ENCODE peak calls at places on chromosomes 11 and 22, in seven cellular contexts. One of them, this sample, is unnamed.

GRCh38 chr22:22737590-22737989 is 93.2 kb downstream of the GGTLC2 start:
- DNase-seq in aorta: no peak
- DNase-seq in mesendoderm: no peak
- DNase-seq in M059J: no peak
- DNase-seq in heart left ventricle: no peak
- DNase-seq in activated naive CD8-positive, alpha-beta T cell treated with anti-CD3 and anti-CD28 coated beads, Interleukin-2, amount 10 ng/mL, durations not matched to agents 7 days and 5 days: no peak
- DNase-seq in NCI-H1694: no peak
- DNase-seq in this sample: no peak

GRCh38 chr11:76661835-76662434 is 8.6 kb downstream of the LRRC32 start:
- DNase-seq in aorta: no peak
- DNase-seq in mesendoderm: no peak
- DNase-seq in M059J: no peak
- DNase-seq in heart left ventricle: no peak
- DNase-seq in activated naive CD8-positive, alpha-beta T cell treated with anti-CD3 and anti-CD28 coated beads, Interleukin-2, amount 10 ng/mL, durations not matched to agents 7 days and 5 days: no peak
- DNase-seq in NCI-H1694: no peak
- DNase-seq in this sample: no peak

GRCh38 chr11:61509058-61510029 is 795 bp downstream of the LRRC10B start:
- DNase-seq in aorta: peak
- DNase-seq in mesendoderm: peak
- DNase-seq in M059J: peak
- DNase-seq in heart left ventricle: peak
- DNase-seq in activated naive CD8-positive, alpha-beta T cell treated with anti-CD3 and anti-CD28 coated beads, Interleukin-2, amount 10 ng/mL, durations not matched to agents 7 days and 5 days: peak
- DNase-seq in NCI-H1694: peak
- DNase-seq in this sample: peak

GRCh38 chr22:35397095-35397904 is 2.6 kb upstream of the MCM5 start:
- DNase-seq in aorta: no peak
- DNase-seq in mesendoderm: peak
- DNase-seq in M059J: peak
- DNase-seq in heart left ventricle: no peak
- DNase-seq in activated naive CD8-positive, alpha-beta T cell treated with anti-CD3 and anti-CD28 coated beads, Interleukin-2, amount 10 ng/mL, durations not matched to agents 7 days and 5 days: no peak
- DNase-seq in NCI-H1694: no peak
- DNase-seq in this sample: no peak

GRCh38 chr22:33569547-33569946 is 350.7 kb downstream of the LARGE1 start:
- DNase-seq in aorta: no peak
- DNase-seq in mesendoderm: peak
- DNase-seq in M059J: no peak
- DNase-seq in heart left ventricle: no peak
- DNase-seq in activated naive CD8-positive, alpha-beta T cell treated with anti-CD3 and anti-CD28 coated beads, Interleukin-2, amount 10 ng/mL, durations not matched to agents 7 days and 5 days: no peak
- DNase-seq in NCI-H1694: no peak
- DNase-seq in this sample: no peak

GRCh38 chr11:121961228-121961860 is 154.7 kb downstream of the BLID start:
- DNase-seq in aorta: no peak
- DNase-seq in mesendoderm: no peak
- DNase-seq in M059J: no peak
- DNase-seq in heart left ventricle: no peak
- DNase-seq in activated naive CD8-positive, alpha-beta T cell treated with anti-CD3 and anti-CD28 coated beads, Interleukin-2, amount 10 ng/mL, durations not matched to agents 7 days and 5 days: no peak
- DNase-seq in NCI-H1694: no peak
- DNase-seq in this sample: no peak

GRCh38 chr11:126311464-126312291 is 7.8 kb downstream of the DCPS start:
- DNase-seq in aorta: no peak
- DNase-seq in mesendoderm: no peak
- DNase-seq in M059J: no peak
- DNase-seq in heart left ventricle: no peak
- DNase-seq in activated naive CD8-positive, alpha-beta T cell treated with anti-CD3 and anti-CD28 coated beads, Interleukin-2, amount 10 ng/mL, durations not matched to agents 7 days and 5 days: no peak
- DNase-seq in NCI-H1694: no peak
- DNase-seq in this sample: no peak

GRCh38 chr11:120132645-120133185 is 5.2 kb downstream of the TRIM29 start:
- DNase-seq in aorta: peak
- DNase-seq in mesendoderm: no peak
- DNase-seq in M059J: no peak
- DNase-seq in heart left ventricle: peak
- DNase-seq in activated naive CD8-positive, alpha-beta T cell treated with anti-CD3 and anti-CD28 coated beads, Interleukin-2, amount 10 ng/mL, durations not matched to agents 7 days and 5 days: peak
- DNase-seq in NCI-H1694: no peak
- DNase-seq in this sample: no peak

GRCh38 chr11:114166897-114167323 is 107.4 kb downstream of the ZBTB16 start:
- DNase-seq in aorta: no peak
- DNase-seq in mesendoderm: no peak
- DNase-seq in M059J: peak
- DNase-seq in heart left ventricle: no peak
- DNase-seq in activated naive CD8-positive, alpha-beta T cell treated with anti-CD3 and anti-CD28 coated beads, Interleukin-2, amount 10 ng/mL, durations not matched to agents 7 days and 5 days: no peak
- DNase-seq in NCI-H1694: peak
- DNase-seq in this sample: peak

GRCh38 chr22:44486538-44486937 is 11.5 kb downstream of the RTL6 start:
- DNase-seq in aorta: no peak
- DNase-seq in mesendoderm: no peak
- DNase-seq in M059J: peak
- DNase-seq in heart left ventricle: no peak
- DNase-seq in activated naive CD8-positive, alpha-beta T cell treated with anti-CD3 and anti-CD28 coated beads, Interleukin-2, amount 10 ng/mL, durations not matched to agents 7 days and 5 days: no peak
- DNase-seq in NCI-H1694: no peak
- DNase-seq in this sample: no peak

GRCh38 chr11:2575611-2576051 is 124.2 kb downstream of the KCNQ1OT1 start:
- DNase-seq in aorta: peak
- DNase-seq in mesendoderm: no peak
- DNase-seq in M059J: no peak
- DNase-seq in heart left ventricle: peak
- DNase-seq in activated naive CD8-positive, alpha-beta T cell treated with anti-CD3 and anti-CD28 coated beads, Interleukin-2, amount 10 ng/mL, durations not matched to agents 7 days and 5 days: no peak
- DNase-seq in NCI-H1694: no peak
- DNase-seq in this sample: no peak

GRCh38 chr11:30346068-30346688 is 23.3 kb downstream of the ARL14EP start:
- DNase-seq in aorta: no peak
- DNase-seq in mesendoderm: peak
- DNase-seq in M059J: peak
- DNase-seq in heart left ventricle: no peak
- DNase-seq in activated naive CD8-positive, alpha-beta T cell treated with anti-CD3 and anti-CD28 coated beads, Interleukin-2, amount 10 ng/mL, durations not matched to agents 7 days and 5 days: no peak
- DNase-seq in NCI-H1694: peak
- DNase-seq in this sample: peak

GRCh38 chr11:123020968-123021367 is 39.3 kb upstream of the BSX start:
- DNase-seq in aorta: no peak
- DNase-seq in mesendoderm: peak
- DNase-seq in M059J: peak
- DNase-seq in heart left ventricle: no peak
- DNase-seq in activated naive CD8-positive, alpha-beta T cell treated with anti-CD3 and anti-CD28 coated beads, Interleukin-2, amount 10 ng/mL, durations not matched to agents 7 days and 5 days: no peak
- DNase-seq in NCI-H1694: peak
- DNase-seq in this sample: peak

GRCh38 chr11:267491-267994 is 10.7 kb upstream of the NLRP6 start:
- DNase-seq in aorta: peak
- DNase-seq in mesendoderm: peak
- DNase-seq in M059J: no peak
- DNase-seq in heart left ventricle: peak
- DNase-seq in activated naive CD8-positive, alpha-beta T cell treated with anti-CD3 and anti-CD28 coated beads, Interleukin-2, amount 10 ng/mL, durations not matched to agents 7 days and 5 days: peak
- DNase-seq in NCI-H1694: no peak
- DNase-seq in this sample: peak

GRCh38 chr11:14190992-14191773 is 167.8 kb downstream of the RRAS2 start:
- DNase-seq in aorta: no peak
- DNase-seq in mesendoderm: no peak
- DNase-seq in M059J: no peak
- DNase-seq in heart left ventricle: no peak
- DNase-seq in activated naive CD8-positive, alpha-beta T cell treated with anti-CD3 and anti-CD28 coated beads, Interleukin-2, amount 10 ng/mL, durations not matched to agents 7 days and 5 days: no peak
- DNase-seq in NCI-H1694: no peak
- DNase-seq in this sample: no peak

GRCh38 chr11:35525501-35526175 is at the start of gene PAMR1:
- DNase-seq in aorta: peak
- DNase-seq in mesendoderm: peak
- DNase-seq in M059J: no peak
- DNase-seq in heart left ventricle: peak
- DNase-seq in activated naive CD8-positive, alpha-beta T cell treated with anti-CD3 and anti-CD28 coated beads, Interleukin-2, amount 10 ng/mL, durations not matched to agents 7 days and 5 days: no peak
- DNase-seq in NCI-H1694: no peak
- DNase-seq in this sample: peak

GRCh38 chr22:30204742-30205111 is 41.8 kb downstream of the LIF start:
- DNase-seq in aorta: no peak
- DNase-seq in mesendoderm: no peak
- DNase-seq in M059J: peak
- DNase-seq in heart left ventricle: no peak
- DNase-seq in activated naive CD8-positive, alpha-beta T cell treated with anti-CD3 and anti-CD28 coated beads, Interleukin-2, amount 10 ng/mL, durations not matched to agents 7 days and 5 days: peak
- DNase-seq in NCI-H1694: peak
- DNase-seq in this sample: peak

GRCh38 chr11:9722023-9722422 is 58.1 kb downstream of the SWAP70 start:
- DNase-seq in aorta: no peak
- DNase-seq in mesendoderm: no peak
- DNase-seq in M059J: no peak
- DNase-seq in heart left ventricle: no peak
- DNase-seq in activated naive CD8-positive, alpha-beta T cell treated with anti-CD3 and anti-CD28 coated beads, Interleukin-2, amount 10 ng/mL, durations not matched to agents 7 days and 5 days: no peak
- DNase-seq in NCI-H1694: no peak
- DNase-seq in this sample: no peak

GRCh38 chr11:1295086-1295485 is 14.3 kb downstream of the TOLLIP start:
- DNase-seq in aorta: no peak
- DNase-seq in mesendoderm: no peak
- DNase-seq in M059J: no peak
- DNase-seq in heart left ventricle: no peak
- DNase-seq in activated naive CD8-positive, alpha-beta T cell treated with anti-CD3 and anti-CD28 coated beads, Interleukin-2, amount 10 ng/mL, durations not matched to agents 7 days and 5 days: no peak
- DNase-seq in NCI-H1694: no peak
- DNase-seq in this sample: no peak

GRCh38 chr22:36541831-36542391 is 12.9 kb upstream of the EIF3D start:
- DNase-seq in aorta: no peak
- DNase-seq in mesendoderm: no peak
- DNase-seq in M059J: peak
- DNase-seq in heart left ventricle: no peak
- DNase-seq in activated naive CD8-positive, alpha-beta T cell treated with anti-CD3 and anti-CD28 coated beads, Interleukin-2, amount 10 ng/mL, durations not matched to agents 7 days and 5 days: no peak
- DNase-seq in NCI-H1694: no peak
- DNase-seq in this sample: peak

GRCh38 chr11:112421854-112422253 is 161.2 kb upstream of the PLET1 start:
- DNase-seq in aorta: no peak
- DNase-seq in mesendoderm: peak
- DNase-seq in M059J: no peak
- DNase-seq in heart left ventricle: no peak
- DNase-seq in activated naive CD8-positive, alpha-beta T cell treated with anti-CD3 and anti-CD28 coated beads, Interleukin-2, amount 10 ng/mL, durations not matched to agents 7 days and 5 days: no peak
- DNase-seq in NCI-H1694: peak
- DNase-seq in this sample: no peak

GRCh38 chr22:36860821-36861659 is at the start of gene NCF4:
- DNase-seq in aorta: peak
- DNase-seq in mesendoderm: no peak
- DNase-seq in M059J: no peak
- DNase-seq in heart left ventricle: peak
- DNase-seq in activated naive CD8-positive, alpha-beta T cell treated with anti-CD3 and anti-CD28 coated beads, Interleukin-2, amount 10 ng/mL, durations not matched to agents 7 days and 5 days: peak
- DNase-seq in NCI-H1694: no peak
- DNase-seq in this sample: no peak

GRCh38 chr11:119324124-119324665 is 7.3 kb upstream of the MCAM start:
- DNase-seq in aorta: no peak
- DNase-seq in mesendoderm: no peak
- DNase-seq in M059J: no peak
- DNase-seq in heart left ventricle: no peak
- DNase-seq in activated naive CD8-positive, alpha-beta T cell treated with anti-CD3 and anti-CD28 coated beads, Interleukin-2, amount 10 ng/mL, durations not matched to agents 7 days and 5 days: no peak
- DNase-seq in NCI-H1694: no peak
- DNase-seq in this sample: no peak

GRCh38 chr11:85941380-85941973 is 86.3 kb downstream of the CCDC83 start:
- DNase-seq in aorta: peak
- DNase-seq in mesendoderm: peak
- DNase-seq in M059J: peak
- DNase-seq in heart left ventricle: peak
- DNase-seq in activated naive CD8-positive, alpha-beta T cell treated with anti-CD3 and anti-CD28 coated beads, Interleukin-2, amount 10 ng/mL, durations not matched to agents 7 days and 5 days: no peak
- DNase-seq in NCI-H1694: peak
- DNase-seq in this sample: peak

GRCh38 chr22:47304854-47305253 is 542.4 kb downstream of the TBC1D22A start:
- DNase-seq in aorta: no peak
- DNase-seq in mesendoderm: no peak
- DNase-seq in M059J: no peak
- DNase-seq in heart left ventricle: no peak
- DNase-seq in activated naive CD8-positive, alpha-beta T cell treated with anti-CD3 and anti-CD28 coated beads, Interleukin-2, amount 10 ng/mL, durations not matched to agents 7 days and 5 days: no peak
- DNase-seq in NCI-H1694: no peak
- DNase-seq in this sample: no peak

GRCh38 chr22:38422615-38423511 is 32.1 kb downstream of the KCNJ4 start:
- DNase-seq in aorta: no peak
- DNase-seq in mesendoderm: peak
- DNase-seq in M059J: no peak
- DNase-seq in heart left ventricle: no peak
- DNase-seq in activated naive CD8-positive, alpha-beta T cell treated with anti-CD3 and anti-CD28 coated beads, Interleukin-2, amount 10 ng/mL, durations not matched to agents 7 days and 5 days: no peak
- DNase-seq in NCI-H1694: no peak
- DNase-seq in this sample: no peak

GRCh38 chr11:47847892-47848635 is at the start of gene NUP160:
- DNase-seq in aorta: peak
- DNase-seq in mesendoderm: peak
- DNase-seq in M059J: peak
- DNase-seq in heart left ventricle: peak
- DNase-seq in activated naive CD8-positive, alpha-beta T cell treated with anti-CD3 and anti-CD28 coated beads, Interleukin-2, amount 10 ng/mL, durations not matched to agents 7 days and 5 days: peak
- DNase-seq in NCI-H1694: peak
- DNase-seq in this sample: peak

GRCh38 chr11:60852060-60852638 is 3.6 kb downstream of the PTGDR2 start:
- DNase-seq in aorta: no peak
- DNase-seq in mesendoderm: no peak
- DNase-seq in M059J: no peak
- DNase-seq in heart left ventricle: no peak
- DNase-seq in activated naive CD8-positive, alpha-beta T cell treated with anti-CD3 and anti-CD28 coated beads, Interleukin-2, amount 10 ng/mL, durations not matched to agents 7 days and 5 days: no peak
- DNase-seq in NCI-H1694: no peak
- DNase-seq in this sample: no peak

GRCh38 chr11:76801205-76801604 is 18.0 kb downstream of the TSKU start:
- DNase-seq in aorta: no peak
- DNase-seq in mesendoderm: peak
- DNase-seq in M059J: no peak
- DNase-seq in heart left ventricle: no peak
- DNase-seq in activated naive CD8-positive, alpha-beta T cell treated with anti-CD3 and anti-CD28 coated beads, Interleukin-2, amount 10 ng/mL, durations not matched to agents 7 days and 5 days: no peak
- DNase-seq in NCI-H1694: no peak
- DNase-seq in this sample: no peak

GRCh38 chr11:64562723-64563351 is 28.2 kb upstream of the SLC22A12 start:
- DNase-seq in aorta: no peak
- DNase-seq in mesendoderm: no peak
- DNase-seq in M059J: no peak
- DNase-seq in heart left ventricle: no peak
- DNase-seq in activated naive CD8-positive, alpha-beta T cell treated with anti-CD3 and anti-CD28 coated beads, Interleukin-2, amount 10 ng/mL, durations not matched to agents 7 days and 5 days: no peak
- DNase-seq in NCI-H1694: no peak
- DNase-seq in this sample: no peak

GRCh38 chr11:128859563-128860441 is 7.3 kb downstream of the KCNJ1 start:
- DNase-seq in aorta: peak
- DNase-seq in mesendoderm: peak
- DNase-seq in M059J: no peak
- DNase-seq in heart left ventricle: peak
- DNase-seq in activated naive CD8-positive, alpha-beta T cell treated with anti-CD3 and anti-CD28 coated beads, Interleukin-2, amount 10 ng/mL, durations not matched to agents 7 days and 5 days: peak
- DNase-seq in NCI-H1694: no peak
- DNase-seq in this sample: peak

GRCh38 chr22:30297276-30298004 is 8.1 kb upstream of the CASTOR1 start:
- DNase-seq in aorta: no peak
- DNase-seq in mesendoderm: no peak
- DNase-seq in M059J: no peak
- DNase-seq in heart left ventricle: no peak
- DNase-seq in activated naive CD8-positive, alpha-beta T cell treated with anti-CD3 and anti-CD28 coated beads, Interleukin-2, amount 10 ng/mL, durations not matched to agents 7 days and 5 days: no peak
- DNase-seq in NCI-H1694: no peak
- DNase-seq in this sample: no peak